ENCODE peak calls at places on chromosomes 5 and 9, in six cellular contexts. C is mesendoderm; S is neuronal stem cell; R is endothelial cell of umbilical vein; I is colonic mucosa; U is CD8-positive, alpha-beta T cell. H is an unnamed sample. For H3K4me1, the result is how much of the 10 kb centered on the place peaks cover.

GRCh38 chr5:170306381-170306790 is 8.8 kb upstream of the LCP2 start:
- DNase-seq in S (no peak), I (no peak), R (no peak), C (no peak), U (no peak), H (no peak)

GRCh38 chr5:80754900-80755299 is 100.1 kb upstream of the DHFR start:
- DNase-seq in S (peak), R (no peak), C (no peak), U (no peak), I (no peak), H (no peak)

GRCh38 chr5:177362871-177363507 is 5.3 kb downstream of the RGS14 start:
- DNase-seq in R (peak), U (peak), C (peak), I (peak), S (peak), H (peak)

GRCh38 chr5:80078921-80079320 is 43.8 kb downstream of the THBS4 start:
- DNase-seq in S (no peak), C (no peak), U (no peak), I (no peak), R (no peak), H (no peak)

GRCh38 chr5:2900360-2900759 is 148.9 kb upstream of the IRX2 start:
- DNase-seq in S (no peak), R (no peak), C (no peak), I (no peak), U (no peak), H (no peak)

GRCh38 chr9:117434568-117434967 is 19.7 kb upstream of the ASTN2 start:
- DNase-seq in U (no peak), C (peak), R (no peak), I (no peak), S (no peak), H (no peak)

GRCh38 chr9:86181379-86182315 is 77.8 kb downstream of the C9orf153 start:
- DNase-seq in S (no peak), R (no peak), C (no peak), I (no peak), U (no peak), H (no peak)

GRCh38 chr5:79642210-79642609 is 30.0 kb downstream of the TENT2 start:
- DNase-seq in S (no peak), I (no peak), C (no peak), R (no peak), U (no peak), H (no peak)

GRCh38 chr9:38229123-38229829 is 160.2 kb upstream of the SHB start:
- DNase-seq in I (no peak), S (no peak), R (no peak), U (no peak), C (peak), H (no peak)

GRCh38 chr9:111094433-111095421 is 56.5 kb upstream of the LPAR1 start:
- DNase-seq in U (no peak), S (no peak), R (no peak), I (peak), C (no peak), H (no peak)

GRCh38 chr9:4490705-4491620 is 695 bp downstream of the SLC1A1 start:
- DNase-seq in R (peak), S (no peak), I (peak), C (peak), U (no peak), H (no peak)

GRCh38 chr5:152185547-152186234 is 219.4 kb downstream of the NMUR2 start:
- DNase-seq in C (peak), U (no peak), I (no peak), S (no peak), R (no peak), H (no peak)

GRCh38 chr9:136309101-136309801 is 5.4 kb upstream of the CCDC187 start:
- DNase-seq in I (no peak), S (no peak), R (no peak), U (no peak), C (no peak), H (no peak)

GRCh38 chr5:132458226-132458560 is 32.4 kb downstream of the IRF1 start:
- DNase-seq in S (no peak), R (no peak), U (no peak), I (no peak), C (no peak), H (no peak)

GRCh38 chr5:132459983-132460834 is 30.4 kb downstream of the IRF1 start:
- DNase-seq in C (peak), I (no peak), U (no peak), S (no peak), R (no peak), H (no peak)

GRCh38 chr5:132458651-132459030 is 31.9 kb downstream of the IRF1 start:
- DNase-seq in U (no peak), S (no peak), I (no peak), R (no peak), C (no peak), H (no peak)

GRCh38 chr5:132460835-132461230 is 29.7 kb downstream of the IRF1 start:
- DNase-seq in U (no peak), I (no peak), R (no peak), C (no peak), S (no peak), H (no peak)

GRCh38 chr5:132459031-132459982 is 31.3 kb downstream of the IRF1 start:
- DNase-seq in U (no peak), R (no peak), I (no peak), S (no peak), C (no peak), H (no peak)
- H3K4me1 ChIP-seq in U (half or more), R (under half), I (half or more), S (under half), C (under half), H (half or more)

DNA sequence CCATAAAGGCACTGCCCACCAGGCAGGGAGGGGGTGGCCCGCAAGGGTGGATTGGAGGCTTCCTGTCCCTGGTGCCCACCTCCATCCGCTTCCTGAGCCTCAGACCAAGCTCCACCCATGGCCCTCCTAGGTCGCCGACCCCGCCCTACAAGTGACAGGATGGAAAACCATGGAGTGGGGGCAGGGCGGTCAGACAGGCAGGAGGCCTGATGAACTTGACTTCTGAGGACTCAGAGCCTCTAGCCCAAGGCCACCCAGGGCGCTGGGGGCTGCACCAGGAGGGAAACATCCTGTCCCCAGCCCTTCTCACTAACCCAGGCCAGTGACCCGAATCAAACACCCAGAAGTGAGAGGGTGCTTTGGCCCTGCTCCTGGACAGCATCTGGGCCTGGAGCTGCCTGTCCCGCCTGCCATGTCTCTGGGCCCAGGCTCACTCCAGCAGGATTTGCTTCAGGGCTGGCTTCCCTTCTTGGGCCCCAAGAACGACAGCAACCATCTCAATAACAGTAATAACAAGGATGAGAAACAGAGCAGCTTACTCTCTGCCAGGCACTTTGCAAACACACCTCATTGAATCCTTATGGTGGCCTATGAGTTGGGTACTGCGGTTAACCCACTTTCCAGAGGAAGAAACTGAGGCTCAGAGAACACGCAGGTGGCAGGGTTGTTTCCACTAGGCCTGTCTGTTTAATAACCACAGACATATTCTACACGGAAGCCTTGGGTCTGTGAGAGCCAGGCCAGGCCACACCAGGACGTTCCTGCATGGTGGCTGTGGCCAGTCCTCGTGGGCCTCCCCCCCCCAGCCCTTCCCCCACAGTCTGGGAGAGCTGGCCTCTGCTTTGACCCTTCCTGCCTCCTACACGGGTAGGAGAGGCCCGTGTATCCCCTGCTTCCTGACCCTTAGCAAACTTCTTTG is 4.4 kb upstream of the ST6GALNAC6 start:
- DNase-seq in S (no peak), C (peak), R (peak), U (peak), I (peak), H (no peak)
- H3K4me1 ChIP-seq in S (under half), C (under half), R (under half), U (half or more), I (under half), H (under half)

DNA sequence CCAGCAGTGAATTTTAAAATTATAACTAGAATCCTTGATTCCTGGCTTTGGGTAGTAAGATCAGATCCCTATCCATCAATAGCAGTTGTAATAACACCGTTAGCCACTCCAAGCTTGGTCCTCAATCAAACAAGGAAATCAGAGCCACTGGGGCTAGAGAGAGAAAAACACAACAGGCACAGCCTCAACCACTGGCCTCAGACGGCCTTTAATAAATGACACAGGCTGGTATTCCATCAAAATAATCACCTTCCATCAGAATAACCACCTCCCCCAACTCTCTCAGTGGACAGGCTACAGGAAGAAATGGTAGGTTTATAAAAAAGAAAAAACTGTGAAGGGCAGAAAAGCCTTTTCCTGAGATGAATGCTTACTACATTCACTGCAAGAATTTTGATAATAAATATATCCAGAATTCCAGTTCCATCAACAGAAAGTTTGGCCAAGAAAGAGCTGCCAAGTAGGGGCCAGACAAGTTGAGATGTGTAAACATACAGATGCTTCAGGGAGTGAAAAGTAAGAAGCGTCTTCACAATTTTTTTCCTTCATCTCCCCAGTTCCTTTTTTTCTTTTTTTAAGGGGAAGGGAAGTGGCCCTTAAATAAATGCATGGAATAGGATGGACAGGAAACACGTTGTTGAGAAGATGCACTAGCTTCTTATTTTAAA is 5.5 kb downstream of the FOXD1 start:
- DNase-seq in C (no peak), S (no peak), U (no peak), R (no peak), I (no peak), H (no peak)
- H3K4me1 ChIP-seq in C (under half), S (under half), U (under half), R (under half), I (under half), H (under half)

DNA sequence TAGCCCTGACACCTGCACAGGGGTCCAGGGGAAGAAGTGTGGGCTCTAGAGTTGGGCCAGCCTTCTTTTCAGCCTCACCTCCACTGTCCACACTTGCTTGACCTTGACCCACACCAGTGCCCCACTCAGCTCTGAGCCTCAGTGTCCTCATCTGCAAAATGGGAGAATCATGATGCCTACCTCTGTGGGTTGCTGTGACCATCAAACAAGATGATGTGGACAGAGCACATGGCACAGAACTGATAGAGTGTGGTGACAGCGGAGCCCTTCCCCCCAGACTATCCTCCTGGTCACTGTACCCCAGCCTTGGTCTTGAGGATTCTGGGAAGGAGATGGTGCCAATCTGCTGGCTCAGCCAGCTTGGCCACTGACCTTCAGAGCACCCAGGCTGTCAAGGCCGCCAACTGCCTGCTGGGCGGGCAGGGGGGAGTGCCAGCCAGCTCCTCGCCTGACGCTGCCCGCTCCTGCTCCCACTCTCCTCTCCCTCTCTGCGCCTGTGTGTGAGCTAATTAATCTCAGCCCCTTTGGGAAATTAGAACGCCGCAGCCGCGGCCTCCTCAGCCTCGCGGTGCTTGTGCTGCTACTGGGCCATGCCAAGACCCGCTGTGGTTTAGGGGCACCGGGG is 16.7 kb downstream of the CXXC5 start:
- DNase-seq in S (no peak), C (no peak), R (no peak), U (no peak), I (no peak), H (no peak)
- H3K4me1 ChIP-seq in S (under half), C (under half), R (under half), U (under half), I (under half), H (under half)

H was measured in naive thymus-derived CD4-positive, alpha-beta T cell.